ENCODE peak calls at places on chromosomes 1 and 21, in four cellular contexts. L, Q, Z and V are unnamed samples.

GRCh38 chr1:153610334-153611023 is 2.5 kb downstream of the S100A16 start:
- DNase-seq in L (no peak), Q (no peak), Z (no peak), V (no peak)

GRCh38 chr1:50270926-50271325 is 152.3 kb downstream of the DMRTA2 start:
- DNase-seq in L (no peak), Q (no peak), Z (no peak), V (no peak)

GRCh38 chr1:179369751-179370341 is 4.1 kb downstream of the AXDND1 start:
- DNase-seq in L (no peak), Q (peak; percentile 53), Z (peak; percentile 33), V (peak; percentile 63)

GRCh38 chr1:117634631-117635030 is 28.8 kb downstream of the TENT5C start:
- DNase-seq in L (no peak), Q (no peak), Z (no peak), V (no peak)

GRCh38 chr1:183129921-183130675 is 56.0 kb upstream of the LAMC2 start:
- DNase-seq in L (no peak), Q (no peak), Z (no peak), V (no peak)

GRCh38 chr1:181987334-181987870 is 74.1 kb downstream of the ZNF648 start:
- DNase-seq in L (no peak), Q (no peak), Z (no peak), V (no peak)

GRCh38 chr1:7581754-7582264 is 189.3 kb upstream of the VAMP3 start:
- DNase-seq in L (no peak), Q (no peak), Z (no peak), V (no peak)

GRCh38 chr1:109508873-109509175 is 703 bp downstream of the AMIGO1 start:
- DNase-seq in L (no peak), Q (no peak), Z (no peak), V (no peak)

GRCh38 chr1:92762355-92762754 is 22.6 kb downstream of the EVI5 start:
- DNase-seq in L (no peak), Q (no peak), Z (no peak), V (no peak)

GRCh38 chr1:234969011-234969441 is 159.6 kb downstream of the TOMM20 start:
- DNase-seq in L (no peak), Q (no peak), Z (no peak), V (no peak)

GRCh38 chr1:156470483-156470882 is 30.1 kb downstream of the MEF2D start:
- DNase-seq in L (no peak), Q (no peak), Z (no peak), V (no peak)

GRCh38 chr1:9717193-9718005 is 65.9 kb downstream of the PIK3CD start:
- DNase-seq in L (peak; percentile 62), Q (peak; percentile 93), Z (peak; percentile 39), V (peak; percentile 98)

GRCh38 chr21:45655071-45655470 is 11.5 kb downstream of the PCBP3 start:
- DNase-seq in L (no peak), Q (no peak), Z (no peak), V (no peak)

GRCh38 chr1:153364181-153364580 is 6.5 kb downstream of the S100A9 start:
- DNase-seq in L (no peak), Q (no peak), Z (no peak), V (no peak)

GRCh38 chr21:45636921-45637646 is 6.4 kb upstream of the PCBP3 start:
- DNase-seq in L (no peak), Q (no peak), Z (no peak), V (no peak)

GRCh38 chr1:158013840-158014520 is 20.5 kb downstream of the KIRREL1 start:
- DNase-seq in L (no peak), Q (no peak), Z (no peak), V (no peak)

GRCh38 chr1:66924756-66925557 is at the start of the genes DNAI4 and MIER1:
- DNase-seq in L (peak; percentile 98), Q (peak; percentile 96), Z (peak; percentile 87), V (peak; percentile 99)

GRCh38 chr1:64734289-64734652 is 10.6 kb upstream of the RAVER2 start:
- DNase-seq in L (no peak), Q (no peak), Z (no peak), V (no peak)

GRCh38 chr1:45887156-45887842 is 83.9 kb downstream of the MAST2 start:
- DNase-seq in L (no peak), Q (peak; percentile 47), Z (no peak), V (no peak)

GRCh38 chr21:32132911-32133310 is 145.9 kb downstream of the MIS18A start:
- DNase-seq in L (no peak), Q (no peak), Z (no peak), V (no peak)

GRCh38 chr1:161038523-161039153 is at the start of gene TSTD1:
- DNase-seq in L (peak; percentile 81), Q (no peak), Z (no peak), V (no peak)

GRCh38 chr1:28517649-28517999 is 11.8 kb downstream of the RCC1 start:
- DNase-seq in L (no peak), Q (no peak), Z (no peak), V (no peak)

GRCh38 chr1:93576346-93576745 is 105.3 kb downstream of the BCAR3 start:
- DNase-seq in L (no peak), Q (no peak), Z (no peak), V (no peak)

GRCh38 chr1:185733818-185734709 is at the start of gene HMCN1:
- DNase-seq in L (peak; percentile 90), Q (peak; percentile 4), Z (no peak), V (peak; percentile 35)

GRCh38 chr1:183139281-183139942 is 46.7 kb upstream of the LAMC2 start:
- DNase-seq in L (no peak), Q (peak; percentile 74), Z (no peak), V (no peak)

GRCh38 chr21:34822957-34823356 is 154.2 kb downstream of the CLIC6 start:
- DNase-seq in L (no peak), Q (no peak), Z (no peak), V (no peak)

GRCh38 chr1:245807306-245807705 is 652.5 kb downstream of the KIF26B start:
- DNase-seq in L (no peak), Q (no peak), Z (peak; percentile 80), V (no peak)

GRCh38 chr1:184810735-184811316 is 56.2 kb upstream of the EDEM3 start:
- DNase-seq in L (no peak), Q (no peak), Z (no peak), V (no peak)

GRCh38 chr21:42397291-42398129 is 1.7 kb upstream of the TMPRSS3 start:
- DNase-seq in L (no peak), Q (no peak), Z (no peak), V (no peak)

GRCh38 chr1:18955442-18956188 is 861 bp downstream of the IFFO2 start:
- DNase-seq in L (peak; percentile 69), Q (no peak), Z (no peak), V (peak; percentile 47)

GRCh38 chr1:184044603-184045376 is 6.7 kb upstream of the TSEN15 start:
- DNase-seq in L (no peak), Q (no peak), Z (no peak), V (no peak)

GRCh38 chr21:28669978-28670377 is 322.7 kb downstream of the LTN1 start:
- DNase-seq in L (no peak), Q (no peak), Z (no peak), V (no peak)

GRCh38 chr21:28674807-28675206 is 317.9 kb downstream of the LTN1 start:
- DNase-seq in L (no peak), Q (no peak), Z (no peak), V (no peak)

GRCh38 chr21:28671549-28672195 is 321.0 kb downstream of the LTN1 start:
- DNase-seq in L (no peak), Q (no peak), Z (no peak), V (no peak)

DNA sequence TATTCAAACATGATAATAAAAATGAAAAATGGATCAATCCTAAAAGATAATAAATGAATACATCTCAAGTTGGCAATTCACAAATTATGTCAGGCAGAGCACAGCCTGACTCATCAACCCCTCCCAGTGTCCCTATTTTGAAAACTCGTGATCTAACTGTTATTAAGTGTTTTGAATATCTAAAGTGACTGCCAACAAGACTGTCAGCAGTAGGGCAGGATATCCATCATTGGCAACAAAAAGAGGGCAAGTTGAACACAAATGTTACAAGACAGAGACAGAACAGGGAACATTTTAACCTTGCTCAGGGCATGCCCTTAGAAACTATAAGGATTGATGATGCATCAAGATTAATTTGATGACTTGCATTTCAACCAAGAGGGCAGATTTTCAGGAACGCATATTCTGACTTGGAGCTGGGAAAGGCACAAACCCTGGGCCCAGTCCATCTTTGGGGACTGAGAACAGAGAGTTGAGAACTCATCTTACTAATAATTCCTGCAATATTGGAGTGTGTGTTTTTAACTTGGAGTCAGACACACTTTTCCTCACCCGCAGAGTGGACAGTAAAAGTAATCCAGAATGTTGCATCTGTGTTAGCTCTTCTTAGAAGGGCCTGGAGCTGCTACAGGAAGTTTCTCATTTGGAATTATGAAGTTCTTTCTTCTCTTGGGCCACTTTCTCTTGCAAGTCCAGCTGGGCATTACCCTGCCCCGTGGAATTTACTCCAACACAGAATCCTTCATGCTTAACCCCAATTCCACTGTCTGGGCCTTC is 317.2 kb downstream of the LTN1 start:
- DNase-seq in L (no peak), Q (no peak), Z (no peak), V (no peak)
- TF ChIP-seq CBFB in L (no peak), Q (no peak), Z (no peak), V (no peak)

GRCh38 chr1:206864939-206865671 is at the start of gene IL20:
- DNase-seq in L (peak; percentile 91), Q (peak; percentile 36), Z (peak; percentile 31), V (peak; percentile 88)
- TF ChIP-seq CBFB in L (no peak), Q (no peak), Z (no peak), V (no peak)

DNA sequence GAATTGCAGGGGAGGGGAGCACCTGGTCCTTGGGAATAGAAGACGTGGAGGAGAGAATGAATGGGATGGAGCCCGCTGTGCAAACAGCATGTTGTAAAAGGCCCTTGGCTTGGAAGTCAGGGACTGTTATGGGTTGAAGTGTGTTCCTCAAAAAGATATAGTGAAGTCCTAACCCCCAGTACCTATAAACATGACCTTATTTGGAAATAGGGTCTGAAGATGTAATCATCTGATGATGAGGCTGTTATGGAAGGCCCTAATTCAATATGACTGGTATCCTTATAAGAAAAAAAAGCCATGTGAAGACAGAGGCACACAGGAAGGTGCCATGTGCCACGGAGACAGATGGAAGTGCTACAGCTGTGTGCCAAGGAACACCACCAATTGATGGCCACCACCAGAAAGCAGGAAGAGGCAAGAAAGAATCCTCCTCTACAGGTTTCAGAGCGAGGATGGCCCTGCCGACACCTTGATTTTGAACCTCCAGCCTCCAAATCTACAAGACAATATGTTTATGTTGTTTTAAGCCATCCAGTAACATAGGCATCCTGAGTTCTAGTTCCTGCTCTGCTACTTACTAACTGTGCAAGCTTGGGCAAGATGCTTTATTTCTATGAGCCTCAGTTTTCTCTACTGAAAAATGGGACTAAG is 51.2 kb downstream of the LRRN2 start:
- DNase-seq in L (no peak), Q (no peak), Z (no peak), V (no peak)
- TF ChIP-seq CBFB in L (no peak), Q (no peak), Z (no peak), V (no peak)

DNA sequence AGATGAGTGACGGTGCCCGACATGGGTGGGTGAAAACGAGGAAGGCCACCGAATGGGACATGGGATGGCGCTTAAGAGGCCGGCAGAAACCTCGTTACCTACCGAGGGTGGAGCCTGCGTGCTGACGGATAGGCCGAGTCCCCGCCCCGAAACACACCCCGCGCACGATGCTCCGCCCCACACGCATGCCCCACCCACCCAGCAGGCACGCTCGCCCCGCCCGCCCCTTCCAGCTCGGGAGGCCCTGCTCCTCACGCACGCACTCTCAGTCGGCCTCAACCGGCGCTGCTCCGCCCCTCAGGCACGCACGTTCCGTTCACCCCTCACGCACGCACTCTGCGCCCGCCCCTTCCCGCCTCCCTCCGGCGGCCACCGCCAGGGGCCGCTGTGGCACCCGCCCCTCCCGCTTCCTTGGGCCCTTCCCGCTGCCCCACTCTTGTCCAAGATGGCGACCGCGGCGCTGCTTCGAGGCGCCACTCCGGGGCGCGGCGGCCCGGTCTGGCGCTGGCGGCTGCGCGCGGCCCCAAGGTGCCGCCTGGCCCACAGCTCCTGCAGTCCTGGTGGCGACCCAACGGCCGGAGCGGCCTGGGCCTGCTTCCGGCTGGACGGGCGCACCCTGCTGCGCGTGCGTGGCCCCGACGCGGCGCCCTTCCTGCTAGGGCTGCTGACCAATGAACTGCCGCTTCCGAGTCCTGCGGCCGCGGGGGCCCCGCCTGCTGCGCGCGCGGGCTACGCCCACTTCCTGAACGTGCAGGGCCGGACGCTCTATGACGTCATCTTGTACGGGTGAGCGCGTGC is at the start of gene IBA57:
- DNase-seq in L (peak; percentile 99), Q (peak; percentile 95), Z (peak; percentile 93), V (peak; percentile 100)
- TF ChIP-seq CBFB in L (peak; percentile 56), Q (no peak), Z (no peak), V (no peak)